ENCODE peak calls at places on chromosome 3, in four cellular contexts. One of them, this sample, is unnamed.

GRCh38 chr3:45547764-45548683 is 46.5 kb upstream of the LIMD1 start:
- DNase-seq in stimulated activated CD8-positive, alpha-beta memory T cell treated with anti-CD3 and anti-CD28 coated beads, Interleukin-12 subunit alpha, Interleukin-12 subunit beta, amount 100 ng/mL, for 1 hour: no peak
- DNase-seq in progenitor cell of endocrine pancreas: no peak
- DNase-seq in EL: peak
- DNase-seq in this sample: peak

GRCh38 chr3:45557886-45558285 is 36.7 kb upstream of the LIMD1 start:
- DNase-seq in EL: no peak
- DNase-seq in stimulated activated CD8-positive, alpha-beta memory T cell treated with anti-CD3 and anti-CD28 coated beads, Interleukin-12 subunit alpha, Interleukin-12 subunit beta, amount 100 ng/mL, for 1 hour: no peak
- DNase-seq in progenitor cell of endocrine pancreas: no peak
- DNase-seq in this sample: no peak

GRCh38 chr3:141373768-141374526 is 5.6 kb downstream of the ZBTB38 start:
- DNase-seq in EL: peak
- DNase-seq in progenitor cell of endocrine pancreas: no peak
- DNase-seq in stimulated activated CD8-positive, alpha-beta memory T cell treated with anti-CD3 and anti-CD28 coated beads, Interleukin-12 subunit alpha, Interleukin-12 subunit beta, amount 100 ng/mL, for 1 hour: no peak
- DNase-seq in this sample: peak

GRCh38 chr3:50587806-50588758 is 18.8 kb downstream of the HEMK1 start:
- DNase-seq in progenitor cell of endocrine pancreas: no peak
- DNase-seq in stimulated activated CD8-positive, alpha-beta memory T cell treated with anti-CD3 and anti-CD28 coated beads, Interleukin-12 subunit alpha, Interleukin-12 subunit beta, amount 100 ng/mL, for 1 hour: no peak
- DNase-seq in EL: no peak
- DNase-seq in this sample: no peak

GRCh38 chr3:18812316-18812715 is 336.0 kb upstream of the KCNH8 start:
- DNase-seq in EL: peak
- DNase-seq in progenitor cell of endocrine pancreas: no peak
- DNase-seq in stimulated activated CD8-positive, alpha-beta memory T cell treated with anti-CD3 and anti-CD28 coated beads, Interleukin-12 subunit alpha, Interleukin-12 subunit beta, amount 100 ng/mL, for 1 hour: no peak
- DNase-seq in this sample: no peak

GRCh38 chr3:127831723-127832172 is 9.4 kb upstream of the MGLL start:
- DNase-seq in progenitor cell of endocrine pancreas: peak
- DNase-seq in stimulated activated CD8-positive, alpha-beta memory T cell treated with anti-CD3 and anti-CD28 coated beads, Interleukin-12 subunit alpha, Interleukin-12 subunit beta, amount 100 ng/mL, for 1 hour: no peak
- DNase-seq in EL: peak
- DNase-seq in this sample: no peak

GRCh38 chr3:56702487-56703315 is 19.6 kb upstream of the TASOR start:
- DNase-seq in EL: peak
- DNase-seq in progenitor cell of endocrine pancreas: no peak
- DNase-seq in stimulated activated CD8-positive, alpha-beta memory T cell treated with anti-CD3 and anti-CD28 coated beads, Interleukin-12 subunit alpha, Interleukin-12 subunit beta, amount 100 ng/mL, for 1 hour: peak
- DNase-seq in this sample: peak

GRCh38 chr3:134931045-134931775 is 136.2 kb downstream of the EPHB1 start:
- DNase-seq in EL: no peak
- DNase-seq in progenitor cell of endocrine pancreas: no peak
- DNase-seq in stimulated activated CD8-positive, alpha-beta memory T cell treated with anti-CD3 and anti-CD28 coated beads, Interleukin-12 subunit alpha, Interleukin-12 subunit beta, amount 100 ng/mL, for 1 hour: no peak
- DNase-seq in this sample: no peak

GRCh38 chr3:116018651-116019050 is 395.3 kb downstream of the GAP43 start:
- DNase-seq in EL: peak
- DNase-seq in progenitor cell of endocrine pancreas: no peak
- DNase-seq in stimulated activated CD8-positive, alpha-beta memory T cell treated with anti-CD3 and anti-CD28 coated beads, Interleukin-12 subunit alpha, Interleukin-12 subunit beta, amount 100 ng/mL, for 1 hour: no peak
- DNase-seq in this sample: peak

GRCh38 chr3:45631486-45631885 is 36.9 kb downstream of the LIMD1 start:
- DNase-seq in progenitor cell of endocrine pancreas: no peak
- DNase-seq in stimulated activated CD8-positive, alpha-beta memory T cell treated with anti-CD3 and anti-CD28 coated beads, Interleukin-12 subunit alpha, Interleukin-12 subunit beta, amount 100 ng/mL, for 1 hour: no peak
- DNase-seq in EL: no peak
- DNase-seq in this sample: no peak

GRCh38 chr3:9769426-9770275 is at the start of gene CAMK1:
- DNase-seq in progenitor cell of endocrine pancreas: peak
- DNase-seq in stimulated activated CD8-positive, alpha-beta memory T cell treated with anti-CD3 and anti-CD28 coated beads, Interleukin-12 subunit alpha, Interleukin-12 subunit beta, amount 100 ng/mL, for 1 hour: no peak
- DNase-seq in EL: peak
- DNase-seq in this sample: peak

GRCh38 chr3:19526071-19526470 is 377.8 kb downstream of the KCNH8 start:
- DNase-seq in progenitor cell of endocrine pancreas: no peak
- DNase-seq in stimulated activated CD8-positive, alpha-beta memory T cell treated with anti-CD3 and anti-CD28 coated beads, Interleukin-12 subunit alpha, Interleukin-12 subunit beta, amount 100 ng/mL, for 1 hour: no peak
- DNase-seq in EL: no peak
- DNase-seq in this sample: no peak

GRCh38 chr3:52527039-52527731 is 6.5 kb downstream of the NT5DC2 start:
- DNase-seq in EL: peak
- DNase-seq in progenitor cell of endocrine pancreas: no peak
- DNase-seq in stimulated activated CD8-positive, alpha-beta memory T cell treated with anti-CD3 and anti-CD28 coated beads, Interleukin-12 subunit alpha, Interleukin-12 subunit beta, amount 100 ng/mL, for 1 hour: no peak
- DNase-seq in this sample: peak

GRCh38 chr3:172074027-172074426 is 34.6 kb downstream of the FNDC3B start:
- DNase-seq in stimulated activated CD8-positive, alpha-beta memory T cell treated with anti-CD3 and anti-CD28 coated beads, Interleukin-12 subunit alpha, Interleukin-12 subunit beta, amount 100 ng/mL, for 1 hour: no peak
- DNase-seq in EL: no peak
- DNase-seq in progenitor cell of endocrine pancreas: no peak
- DNase-seq in this sample: no peak

GRCh38 chr3:150293401-150294001 is 114.6 kb upstream of the TSC22D2 start:
- DNase-seq in progenitor cell of endocrine pancreas: no peak
- DNase-seq in EL: peak
- DNase-seq in stimulated activated CD8-positive, alpha-beta memory T cell treated with anti-CD3 and anti-CD28 coated beads, Interleukin-12 subunit alpha, Interleukin-12 subunit beta, amount 100 ng/mL, for 1 hour: no peak
- DNase-seq in this sample: peak

GRCh38 chr3:40187945-40188344 is 121.6 kb upstream of the EIF1B start:
- DNase-seq in stimulated activated CD8-positive, alpha-beta memory T cell treated with anti-CD3 and anti-CD28 coated beads, Interleukin-12 subunit alpha, Interleukin-12 subunit beta, amount 100 ng/mL, for 1 hour: no peak
- DNase-seq in progenitor cell of endocrine pancreas: no peak
- DNase-seq in EL: no peak
- DNase-seq in this sample: no peak

GRCh38 chr3:10709110-10709781 is 106.8 kb upstream of the SLC6A11 start:
- DNase-seq in stimulated activated CD8-positive, alpha-beta memory T cell treated with anti-CD3 and anti-CD28 coated beads, Interleukin-12 subunit alpha, Interleukin-12 subunit beta, amount 100 ng/mL, for 1 hour: no peak
- DNase-seq in EL: no peak
- DNase-seq in progenitor cell of endocrine pancreas: no peak
- DNase-seq in this sample: no peak

GRCh38 chr3:72150634-72151412 is 365.9 kb upstream of the PROK2 start:
- DNase-seq in EL: no peak
- DNase-seq in progenitor cell of endocrine pancreas: no peak
- DNase-seq in stimulated activated CD8-positive, alpha-beta memory T cell treated with anti-CD3 and anti-CD28 coated beads, Interleukin-12 subunit alpha, Interleukin-12 subunit beta, amount 100 ng/mL, for 1 hour: no peak
- DNase-seq in this sample: no peak

GRCh38 chr3:127137113-127137512 is 55.8 kb upstream of the PRR23E start:
- DNase-seq in progenitor cell of endocrine pancreas: no peak
- DNase-seq in EL: no peak
- DNase-seq in stimulated activated CD8-positive, alpha-beta memory T cell treated with anti-CD3 and anti-CD28 coated beads, Interleukin-12 subunit alpha, Interleukin-12 subunit beta, amount 100 ng/mL, for 1 hour: no peak
- DNase-seq in this sample: no peak

GRCh38 chr3:54822206-54822605 is 105.7 kb downstream of the LRTM1 start:
- DNase-seq in stimulated activated CD8-positive, alpha-beta memory T cell treated with anti-CD3 and anti-CD28 coated beads, Interleukin-12 subunit alpha, Interleukin-12 subunit beta, amount 100 ng/mL, for 1 hour: no peak
- DNase-seq in EL: peak
- DNase-seq in progenitor cell of endocrine pancreas: no peak
- DNase-seq in this sample: peak

GRCh38 chr3:5019411-5020261 is 40.4 kb downstream of the BHLHE40 start:
- DNase-seq in stimulated activated CD8-positive, alpha-beta memory T cell treated with anti-CD3 and anti-CD28 coated beads, Interleukin-12 subunit alpha, Interleukin-12 subunit beta, amount 100 ng/mL, for 1 hour: peak
- DNase-seq in EL: no peak
- DNase-seq in progenitor cell of endocrine pancreas: no peak
- DNase-seq in this sample: no peak

GRCh38 chr3:179666436-179667035 is 13.7 kb downstream of the USP13 start:
- DNase-seq in progenitor cell of endocrine pancreas: no peak
- DNase-seq in EL: no peak
- DNase-seq in stimulated activated CD8-positive, alpha-beta memory T cell treated with anti-CD3 and anti-CD28 coated beads, Interleukin-12 subunit alpha, Interleukin-12 subunit beta, amount 100 ng/mL, for 1 hour: no peak
- DNase-seq in this sample: no peak

GRCh38 chr3:16369885-16370284 is 104.9 kb downstream of the OXNAD1 start:
- DNase-seq in EL: no peak
- DNase-seq in progenitor cell of endocrine pancreas: no peak
- DNase-seq in stimulated activated CD8-positive, alpha-beta memory T cell treated with anti-CD3 and anti-CD28 coated beads, Interleukin-12 subunit alpha, Interleukin-12 subunit beta, amount 100 ng/mL, for 1 hour: no peak
- DNase-seq in this sample: no peak

GRCh38 chr3:150721285-150722130 is 17.8 kb upstream of the ERICH6 start:
- DNase-seq in EL: peak
- DNase-seq in progenitor cell of endocrine pancreas: no peak
- DNase-seq in stimulated activated CD8-positive, alpha-beta memory T cell treated with anti-CD3 and anti-CD28 coated beads, Interleukin-12 subunit alpha, Interleukin-12 subunit beta, amount 100 ng/mL, for 1 hour: no peak
- DNase-seq in this sample: peak

GRCh38 chr3:197809356-197810020 is 18.4 kb downstream of the LRCH3 start:
- DNase-seq in stimulated activated CD8-positive, alpha-beta memory T cell treated with anti-CD3 and anti-CD28 coated beads, Interleukin-12 subunit alpha, Interleukin-12 subunit beta, amount 100 ng/mL, for 1 hour: no peak
- DNase-seq in EL: peak
- DNase-seq in progenitor cell of endocrine pancreas: no peak
- DNase-seq in this sample: peak

GRCh38 chr3:44913868-44914468 is 39.6 kb downstream of the TGM4 start:
- DNase-seq in EL: peak
- DNase-seq in stimulated activated CD8-positive, alpha-beta memory T cell treated with anti-CD3 and anti-CD28 coated beads, Interleukin-12 subunit alpha, Interleukin-12 subunit beta, amount 100 ng/mL, for 1 hour: peak
- DNase-seq in progenitor cell of endocrine pancreas: peak
- DNase-seq in this sample: peak

GRCh38 chr3:2921903-2922302 is 188.3 kb downstream of the IL5RA start:
- DNase-seq in progenitor cell of endocrine pancreas: no peak
- DNase-seq in EL: no peak
- DNase-seq in stimulated activated CD8-positive, alpha-beta memory T cell treated with anti-CD3 and anti-CD28 coated beads, Interleukin-12 subunit alpha, Interleukin-12 subunit beta, amount 100 ng/mL, for 1 hour: no peak
- DNase-seq in this sample: no peak

GRCh38 chr3:140290105-140290504 is 355.1 kb downstream of the CLSTN2 start:
- DNase-seq in stimulated activated CD8-positive, alpha-beta memory T cell treated with anti-CD3 and anti-CD28 coated beads, Interleukin-12 subunit alpha, Interleukin-12 subunit beta, amount 100 ng/mL, for 1 hour: no peak
- DNase-seq in EL: no peak
- DNase-seq in progenitor cell of endocrine pancreas: no peak
- DNase-seq in this sample: no peak

GRCh38 chr3:61872077-61872706 is 310.8 kb downstream of the PTPRG start:
- DNase-seq in progenitor cell of endocrine pancreas: no peak
- DNase-seq in EL: no peak
- DNase-seq in stimulated activated CD8-positive, alpha-beta memory T cell treated with anti-CD3 and anti-CD28 coated beads, Interleukin-12 subunit alpha, Interleukin-12 subunit beta, amount 100 ng/mL, for 1 hour: no peak
- DNase-seq in this sample: no peak

GRCh38 chr3:38842266-38842965 is 26.4 kb upstream of the SCN10A start:
- DNase-seq in EL: no peak
- DNase-seq in progenitor cell of endocrine pancreas: no peak
- DNase-seq in stimulated activated CD8-positive, alpha-beta memory T cell treated with anti-CD3 and anti-CD28 coated beads, Interleukin-12 subunit alpha, Interleukin-12 subunit beta, amount 100 ng/mL, for 1 hour: no peak
- DNase-seq in this sample: no peak

GRCh38 chr3:171982829-171983228 is 56.5 kb upstream of the FNDC3B start:
- DNase-seq in progenitor cell of endocrine pancreas: no peak
- DNase-seq in EL: peak
- DNase-seq in stimulated activated CD8-positive, alpha-beta memory T cell treated with anti-CD3 and anti-CD28 coated beads, Interleukin-12 subunit alpha, Interleukin-12 subunit beta, amount 100 ng/mL, for 1 hour: no peak
- DNase-seq in this sample: peak

GRCh38 chr3:81105761-81106160 is 655.7 kb downstream of the GBE1 start:
- DNase-seq in stimulated activated CD8-positive, alpha-beta memory T cell treated with anti-CD3 and anti-CD28 coated beads, Interleukin-12 subunit alpha, Interleukin-12 subunit beta, amount 100 ng/mL, for 1 hour: no peak
- DNase-seq in EL: no peak
- DNase-seq in progenitor cell of endocrine pancreas: no peak
- DNase-seq in this sample: peak

GRCh38 chr3:123157598-123158287 is 44.0 kb upstream of the SEC22A start:
- DNase-seq in progenitor cell of endocrine pancreas: no peak
- DNase-seq in EL: no peak
- DNase-seq in stimulated activated CD8-positive, alpha-beta memory T cell treated with anti-CD3 and anti-CD28 coated beads, Interleukin-12 subunit alpha, Interleukin-12 subunit beta, amount 100 ng/mL, for 1 hour: no peak
- DNase-seq in this sample: no peak